ENCODE peak calls at places on chromosomes 1 and 21, in eight cellular contexts. N, X, Z, Y, B, H, D and U are unnamed samples.

GRCh38 chr1:227335587-227336020 is 17.3 kb upstream of the CDC42BPA start:
- ATAC-seq in N (no peak), X (no peak), Z (no peak), Y (no peak), B (no peak), H (no peak), D (no peak), U (no peak)

GRCh38 chr1:225921734-225922709 is 2.0 kb downstream of the PYCR2 start:
- ATAC-seq in N (no peak), X (no peak), Z (no peak), Y (no peak), B (peak; percentile 82), H (no peak), D (no peak), U (no peak)

GRCh38 chr1:35079003-35079930 is at the start of gene ZMYM1:
- ATAC-seq in N (peak; percentile 95), X (peak; percentile 96), Z (peak; percentile 91), Y (peak; percentile 88), B (peak; percentile 86), H (peak; percentile 93), D (peak; percentile 98), U (peak; percentile 91)

GRCh38 chr1:19596719-19597462 is 47.2 kb upstream of the NBL1 start:
- ATAC-seq in N (peak; percentile 93), X (peak; percentile 84), Z (peak; percentile 73), Y (peak; percentile 76), B (peak; percentile 92), H (peak; percentile 82), D (peak; percentile 94), U (peak; percentile 94)

GRCh38 chr21:45226540-45227326 is 61.0 kb downstream of the POFUT2 start:
- ATAC-seq in N (no peak), X (peak; percentile 22), Z (no peak), Y (no peak), B (no peak), H (peak; percentile 68), D (no peak), U (no peak)

GRCh38 chr1:56925193-56925592 is 40.6 kb downstream of the C8B start:
- ATAC-seq in N (no peak), X (no peak), Z (no peak), Y (no peak), B (no peak), H (no peak), D (no peak), U (no peak)

GRCh38 chr1:162175393-162175792 is 105.9 kb downstream of the NOS1AP start:
- ATAC-seq in N (no peak), X (no peak), Z (no peak), Y (no peak), B (no peak), H (no peak), D (no peak), U (no peak)

GRCh38 chr1:113648478-113648877 is 110.8 kb downstream of the PHTF1 start:
- ATAC-seq in N (no peak), X (no peak), Z (no peak), Y (no peak), B (no peak), H (no peak), D (no peak), U (no peak)

GRCh38 chr1:63917571-63918394 is 144.0 kb downstream of the ROR1 start:
- ATAC-seq in N (no peak), X (no peak), Z (no peak), Y (no peak), B (peak; percentile 47), H (no peak), D (no peak), U (no peak)

GRCh38 chr1:150152182-150152536 is 2.4 kb downstream of the PLEKHO1 start:
- ATAC-seq in N (no peak), X (no peak), Z (no peak), Y (no peak), B (no peak), H (no peak), D (no peak), U (peak; percentile 57)

GRCh38 chr1:111631502-111631901 is 11.9 kb downstream of the RAP1A start:
- ATAC-seq in N (no peak), X (no peak), Z (no peak), Y (no peak), B (no peak), H (no peak), D (no peak), U (no peak)

GRCh38 chr1:115063238-115063901 is 25.9 kb downstream of the TSPAN2 start:
- ATAC-seq in N (no peak), X (peak; percentile 26), Z (peak; percentile 65), Y (peak; percentile 48), B (no peak), H (peak; percentile 44), D (no peak), U (no peak)

GRCh38 chr21:41333752-41334151 is 17.2 kb downstream of the FAM3B start:
- ATAC-seq in N (no peak), X (no peak), Z (no peak), Y (no peak), B (no peak), H (no peak), D (no peak), U (no peak)

GRCh38 chr1:201288765-201289164 is 5.5 kb downstream of the PKP1 start:
- ATAC-seq in N (no peak), X (no peak), Z (no peak), Y (no peak), B (peak; percentile 11), H (no peak), D (no peak), U (no peak)

GRCh38 chr1:3350441-3351261 is 103.8 kb upstream of the ARHGEF16 start:
- ATAC-seq in N (peak; percentile 64), X (no peak), Z (no peak), Y (no peak), B (no peak), H (no peak), D (peak; percentile 68), U (peak; percentile 38)

GRCh38 chr1:971751-972506 is 5.6 kb downstream of the PLEKHN1 start:
- ATAC-seq in N (no peak), X (no peak), Z (no peak), Y (no peak), B (no peak), H (no peak), D (peak; percentile 3), U (no peak)

GRCh38 chr1:156845055-156845952 is 13.6 kb downstream of the INSRR start:
- ATAC-seq in N (no peak), X (peak; percentile 50), Z (peak; percentile 72), Y (no peak), B (no peak), H (peak; percentile 45), D (no peak), U (no peak)

GRCh38 chr1:119116725-119117124 is 23.7 kb downstream of the WARS2 start:
- ATAC-seq in N (peak; percentile 56), X (no peak), Z (no peak), Y (no peak), B (no peak), H (no peak), D (no peak), U (no peak)

GRCh38 chr1:165851034-165851658 is 23.7 kb downstream of the UCK2 start:
- ATAC-seq in N (no peak), X (peak; percentile 82), Z (no peak), Y (no peak), B (peak; percentile 12), H (peak; percentile 38), D (no peak), U (no peak)

GRCh38 chr1:26064591-26064990 is 2.8 kb downstream of the TRIM63 start:
- ATAC-seq in N (no peak), X (no peak), Z (no peak), Y (no peak), B (peak; percentile 78), H (no peak), D (no peak), U (no peak)

GRCh38 chr1:245177071-245177900 is 22.5 kb downstream of the KIF26B start:
- ATAC-seq in N (no peak), X (no peak), Z (no peak), Y (no peak), B (no peak), H (no peak), D (no peak), U (no peak)

GRCh38 chr1:37123266-37123665 is 89.0 kb upstream of the GRIK3 start:
- ATAC-seq in N (no peak), X (no peak), Z (no peak), Y (no peak), B (no peak), H (no peak), D (no peak), U (no peak)

GRCh38 chr1:21651214-21652042 is 17.7 kb downstream of the RAP1GAP start:
- ATAC-seq in N (peak; percentile 30), X (peak; percentile 76), Z (peak; percentile 89), Y (peak; percentile 60), B (peak; percentile 52), H (peak; percentile 78), D (no peak), U (peak; percentile 61)

GRCh38 chr1:96581786-96582185 is 139.8 kb upstream of the PTBP2 start:
- ATAC-seq in N (no peak), X (no peak), Z (no peak), Y (no peak), B (no peak), H (no peak), D (no peak), U (no peak)

GRCh38 chr1:230808268-230808872 is 60.0 kb downstream of the C1orf198 start:
- ATAC-seq in N (no peak), X (no peak), Z (no peak), Y (no peak), B (no peak), H (no peak), D (no peak), U (no peak)

GRCh38 chr21:25186278-25186677 is 421.0 kb downstream of the MRPL39 start:
- ATAC-seq in N (no peak), X (no peak), Z (no peak), Y (no peak), B (peak; percentile 59), H (peak; percentile 89), D (no peak), U (no peak)

GRCh38 chr1:20964540-20965484 is 177.7 kb upstream of the HP1BP3 start:
- ATAC-seq in N (no peak), X (no peak), Z (no peak), Y (no peak), B (no peak), H (peak; percentile 98), D (peak; percentile 24), U (no peak)

GRCh38 chr1:223143760-223144248 is 756 bp upstream of the TLR5 start:
- ATAC-seq in N (peak; percentile 18), X (peak; percentile 10), Z (peak; percentile 39), Y (peak; percentile 44), B (peak; percentile 4), H (no peak), D (peak; percentile 12), U (no peak)

GRCh38 chr1:81921851-81922462 is 121.2 kb downstream of the ADGRL2 start:
- ATAC-seq in N (no peak), X (no peak), Z (no peak), Y (no peak), B (no peak), H (no peak), D (no peak), U (no peak)

GRCh38 chr1:26016944-26017545 is 4.5 kb upstream of the EXTL1 start:
- ATAC-seq in N (no peak), X (peak; percentile 42), Z (peak; percentile 96), Y (no peak), B (no peak), H (no peak), D (peak; percentile 15), U (no peak)

GRCh38 chr1:23421752-23422312 is 2.7 kb downstream of the TCEA3 start:
- ATAC-seq in N (peak; percentile 51), X (no peak), Z (no peak), Y (no peak), B (peak; percentile 37), H (no peak), D (peak; percentile 30), U (peak; percentile 77)